ENCODE peak calls at places on chromosomes 16 and 17, in four cellular contexts. M is dorsolateral prefrontal cortex, R is transverse colon, A is RWPE1. I is an unnamed sample.

GRCh38 chr17:66543526-66543925 is 241.1 kb downstream of the PRKCA start:
- DNase-seq in A (no peak), M (no peak), R (no peak), I (no peak)

GRCh38 chr17:61574542-61575351 is 16.3 kb downstream of the NACA2 start:
- DNase-seq in R (no peak), M (no peak), A (peak), I (no peak)

GRCh38 chr16:67029249-67030096 is 524 bp downstream of the CBFB start:
- DNase-seq in A (peak), M (peak), R (peak), I (no peak)

GRCh38 chr16:2296662-2297505 is 29.0 kb upstream of the RNPS1 start:
- DNase-seq in M (no peak), R (no peak), A (no peak), I (no peak)

GRCh38 chr17:75730065-75730464 is 8.8 kb downstream of the ITGB4 start:
- DNase-seq in R (no peak), M (no peak), A (no peak), I (no peak)

GRCh38 chr17:76419576-76420245 is 33.2 kb downstream of the UBE2O start:
- DNase-seq in M (no peak), R (no peak), A (no peak), I (no peak)

GRCh38 chr16:73298562-73298961 is 250.6 kb upstream of the ZFHX3 start:
- DNase-seq in R (no peak), M (no peak), A (no peak), I (no peak)

GRCh38 chr16:82043680-82044584 is 8.9 kb downstream of the HSD17B2 start:
- DNase-seq in R (no peak), M (no peak), A (peak), I (no peak)

GRCh38 chr17:49217651-49218413 is 7.3 kb downstream of the ABI3 start:
- DNase-seq in A (no peak), M (no peak), R (peak), I (no peak)

GRCh38 chr16:76705883-76706282 is 428.7 kb downstream of the CNTNAP4 start:
- DNase-seq in M (no peak), R (no peak), A (no peak), I (no peak)

GRCh38 chr17:31092475-31093064 is 2.2 kb upstream of the NF1 start:
- DNase-seq in R (no peak), A (no peak), M (no peak), I (no peak)

GRCh38 chr17:21595086-21595485 is 97.2 kb upstream of the KCNJ18 start:
- DNase-seq in M (no peak), A (no peak), R (no peak), I (no peak)

GRCh38 chr16:50956637-50957036 is 194.4 kb downstream of the SALL1 start:
- DNase-seq in A (no peak), R (no peak), M (no peak), I (no peak)

GRCh38 chr17:72967963-72968585 is 124.4 kb downstream of the SLC39A11 start:
- DNase-seq in A (no peak), R (no peak), M (no peak), I (no peak)

GRCh38 chr16:24883714-24884151 is 38.0 kb downstream of the SLC5A11 start:
- DNase-seq in A (no peak), R (no peak), M (no peak), I (no peak)

GRCh38 chr16:9042533-9042932 is 48.9 kb upstream of the HAPSTR1 start:
- DNase-seq in R (no peak), M (no peak), A (no peak), I (no peak)

GRCh38 chr16:9035986-9036385 is 55.5 kb upstream of the HAPSTR1 start:
- DNase-seq in A (no peak), R (no peak), M (no peak), I (no peak)

GRCh38 chr16:9040766-9041430 is 50.5 kb upstream of the HAPSTR1 start:
- DNase-seq in R (no peak), M (no peak), A (no peak), I (no peak)

GRCh38 chr16:9042943-9043680 is 48.3 kb upstream of the HAPSTR1 start:
- DNase-seq in A (no peak), M (no peak), R (no peak), I (no peak)

GRCh38 chr16:9039208-9039607 is 52.2 kb upstream of the HAPSTR1 start:
- DNase-seq in M (no peak), A (no peak), R (no peak), I (no peak)
- H3K27ac ChIP-seq in M (no peak), A (no peak), R (no peak), I (no peak)

GRCh38 chr16:85431431-85432124 is 181.5 kb upstream of the GSE1 start:
- DNase-seq in A (no peak), R (peak), M (no peak), I (no peak)
- H3K27ac ChIP-seq in A (no peak), R (no peak), M (no peak), I (no peak)

GRCh38 chr17:39699818-39700147 is at the start of gene ERBB2:
- DNase-seq in R (peak), A (peak), M (no peak), I (no peak)
- H3K27ac ChIP-seq in R (peak), A (peak), M (peak), I (peak)

DNA sequence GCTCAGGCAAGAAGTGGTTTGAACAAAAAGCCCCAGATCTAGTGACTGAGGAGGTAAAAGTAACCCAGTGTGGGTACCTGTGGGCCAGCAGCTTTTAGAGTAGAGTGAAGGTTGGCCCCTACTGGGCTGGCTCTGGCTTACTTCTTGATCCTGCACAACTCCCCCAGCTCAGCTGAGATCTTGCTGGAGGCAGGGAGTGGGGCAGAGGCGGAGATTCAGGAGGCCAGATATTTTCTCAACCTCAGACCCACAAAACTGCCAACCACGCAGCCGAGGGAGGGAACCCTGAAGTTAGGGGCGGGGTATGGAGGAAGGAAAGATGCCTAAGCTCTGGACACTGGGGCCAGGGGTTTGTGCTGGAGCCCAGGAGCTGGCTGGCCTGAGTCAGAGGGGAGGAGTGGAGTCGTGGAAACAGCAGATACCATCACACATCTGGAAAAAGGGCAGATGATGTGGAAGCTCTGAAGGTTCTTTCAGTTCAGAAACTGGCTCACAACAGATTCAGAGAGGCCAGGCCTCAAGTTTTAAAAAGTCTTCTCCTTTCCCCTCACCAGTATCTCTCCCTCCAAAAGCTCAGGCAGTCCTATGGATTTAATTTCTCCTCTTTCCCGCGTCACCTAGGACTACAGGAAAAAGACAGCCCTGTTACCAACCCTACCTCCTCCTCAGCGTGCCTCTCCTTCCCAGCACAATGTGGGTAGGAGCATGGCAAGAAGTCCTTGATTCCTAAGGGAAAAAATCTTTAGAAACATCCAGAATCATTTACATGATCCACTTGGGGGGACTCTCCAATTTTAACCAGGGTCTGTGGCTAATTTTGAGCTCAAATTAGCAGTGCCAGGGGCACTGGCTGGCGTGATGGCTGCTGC is 48.1 kb downstream of the MYO18A start:
- DNase-seq in A (no peak), R (no peak), M (no peak), I (no peak)
- H3K27ac ChIP-seq in A (peak), R (no peak), M (peak), I (no peak)

DNA sequence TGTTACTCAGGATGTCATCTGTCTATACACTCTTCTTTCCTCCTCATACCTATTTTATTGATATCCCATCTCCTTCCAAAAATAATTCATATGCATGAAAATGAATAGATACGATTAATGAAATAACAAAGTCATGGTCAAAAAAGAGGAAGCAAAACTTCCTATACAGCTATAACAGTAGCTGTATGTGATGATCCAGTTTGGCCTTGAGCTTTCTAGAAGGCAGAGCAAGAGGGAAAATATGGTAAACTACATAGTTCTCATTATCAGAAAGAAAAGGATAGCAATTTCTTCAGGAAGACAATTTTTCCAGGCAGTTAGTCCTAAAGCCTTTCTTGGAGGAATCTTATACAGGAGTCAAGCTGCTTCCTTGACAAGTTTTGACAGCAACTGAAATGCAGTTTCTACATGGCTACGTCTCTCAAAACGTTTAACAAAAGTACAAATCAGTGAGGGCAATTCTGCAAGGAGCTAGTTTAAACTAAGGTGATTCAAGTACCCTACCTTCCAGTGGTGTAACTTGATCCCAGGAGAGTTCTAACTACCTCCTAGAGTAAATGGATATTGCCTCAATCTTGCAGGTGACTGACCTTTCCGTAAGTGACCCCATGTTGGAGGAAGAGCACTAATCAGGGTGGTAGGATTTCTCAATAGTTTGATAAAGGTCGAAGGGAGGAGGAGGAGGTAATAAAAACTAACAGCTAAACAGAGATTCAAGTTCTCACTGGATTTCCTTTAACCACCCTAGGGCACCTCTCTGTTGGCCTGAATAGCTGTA is 1.0 kb downstream of the SPAG5 start:
- DNase-seq in R (no peak), A (no peak), M (no peak), I (no peak)
- H3K27ac ChIP-seq in R (peak), A (peak), M (no peak), I (no peak)

GRCh38 chr17:57090560-57091185 is 5.6 kb downstream of the AKAP1 start:
- DNase-seq in R (no peak), M (no peak), A (no peak), I (no peak)
- H3K27ac ChIP-seq in R (peak), M (peak), A (peak), I (no peak)

GRCh38 chr17:80758793-80759673 is 214.4 kb downstream of the RPTOR start:
- DNase-seq in M (no peak), R (no peak), A (no peak), I (no peak)

GRCh38 chr17:80763293-80763867 is 218.7 kb downstream of the RPTOR start:
- DNase-seq in R (no peak), M (no peak), A (no peak), I (no peak)

GRCh38 chr17:80760501-80760900 is 215.9 kb downstream of the RPTOR start:
- DNase-seq in A (peak), R (peak), M (no peak), I (peak)

GRCh38 chr17:80761421-80761871 is 216.8 kb downstream of the RPTOR start:
- DNase-seq in M (no peak), A (peak), R (no peak), I (no peak)

DNA sequence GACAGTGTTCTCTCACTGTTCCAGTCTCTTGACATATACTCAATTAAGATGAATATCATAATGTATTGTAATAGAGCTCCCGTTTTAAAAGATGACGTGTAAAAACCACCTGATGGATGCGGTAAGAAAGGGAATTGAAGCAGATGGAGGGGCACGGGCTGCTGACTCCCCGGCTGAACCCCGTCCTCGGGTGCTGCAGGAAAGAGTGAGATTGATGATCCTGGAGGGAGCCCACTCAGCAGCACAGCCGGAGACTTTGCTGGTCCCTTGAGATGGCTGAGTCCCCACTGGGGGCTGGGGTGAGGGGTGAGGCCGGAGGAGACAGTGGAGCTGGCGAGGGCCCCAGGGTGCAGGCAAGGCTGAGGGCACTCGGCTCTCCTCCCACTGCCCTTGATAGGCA is 217.4 kb downstream of the RPTOR start:
- DNase-seq in R (no peak), M (no peak), A (no peak), I (no peak)
- H3K27ac ChIP-seq in R (no peak), M (no peak), A (peak), I (no peak)

DNA sequence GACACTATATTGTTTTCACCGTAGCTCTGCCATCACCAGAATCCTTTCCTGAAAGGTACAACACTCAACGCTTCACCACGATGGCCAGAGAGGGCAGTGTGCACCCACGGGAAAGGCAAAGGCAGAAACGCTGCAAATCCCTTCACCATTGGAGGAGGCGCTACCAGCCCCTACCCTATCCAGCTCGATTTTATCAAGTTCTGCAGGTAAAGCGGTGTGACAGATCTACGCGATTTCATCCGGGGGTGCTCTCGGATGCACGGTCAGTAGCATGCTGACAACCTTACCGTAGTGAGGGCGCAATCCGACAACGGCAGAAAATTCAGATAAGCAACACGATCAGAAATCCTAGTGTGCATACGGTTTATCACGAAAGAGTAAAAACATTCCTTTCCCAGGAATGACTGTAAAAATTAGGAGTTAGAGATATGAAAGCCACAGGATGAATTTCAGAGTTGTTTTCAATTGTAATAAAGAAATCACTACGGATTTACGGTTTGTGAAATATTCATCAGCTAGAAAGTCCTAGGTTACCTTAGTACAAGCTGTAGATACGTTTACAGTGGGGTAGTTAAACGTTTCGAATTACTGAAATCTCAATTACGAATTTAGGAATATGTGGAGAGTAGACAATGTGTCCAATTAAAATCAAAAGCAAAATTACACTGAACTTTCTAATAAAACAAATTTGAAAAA is 1.8 kb downstream of the NETO2 start:
- DNase-seq in M (peak), A (peak), R (peak), I (peak)
- H3K27ac ChIP-seq in M (peak), A (peak), R (no peak), I (peak)

I was measured in epithelial cell of prostate.